ENCODE peak calls at places on chromosomes 6 and 20, in five cellular contexts. One of them, this sample, is unnamed.

GRCh38 chr6:43708857-43709653 is 21.5 kb upstream of the MRPS18A start:
- DNase-seq in kidney glomerular epithelial cell: peak
- DNase-seq in RPMI8226: peak
- DNase-seq in EH: peak
- DNase-seq in adrenal gland: no peak
- DNase-seq in this sample: peak

GRCh38 chr6:52570291-52570700 is 6.6 kb downstream of the TRAM2 start:
- DNase-seq in EH: peak
- DNase-seq in RPMI8226: no peak
- DNase-seq in kidney glomerular epithelial cell: no peak
- DNase-seq in adrenal gland: no peak
- DNase-seq in this sample: no peak

GRCh38 chr20:59806578-59806975 is 126.9 kb downstream of the SYCP2 start:
- DNase-seq in EH: no peak
- DNase-seq in adrenal gland: no peak
- DNase-seq in kidney glomerular epithelial cell: no peak
- DNase-seq in RPMI8226: no peak
- DNase-seq in this sample: no peak

GRCh38 chr20:50590348-50590664 is 80.1 kb downstream of the PTPN1 start:
- DNase-seq in adrenal gland: peak
- DNase-seq in kidney glomerular epithelial cell: no peak
- DNase-seq in RPMI8226: no peak
- DNase-seq in EH: no peak
- DNase-seq in this sample: no peak

GRCh38 chr6:42212442-42212841 is 5.2 kb downstream of the MRPS10 start:
- DNase-seq in EH: no peak
- DNase-seq in adrenal gland: no peak
- DNase-seq in RPMI8226: no peak
- DNase-seq in kidney glomerular epithelial cell: no peak
- DNase-seq in this sample: no peak

GRCh38 chr6:162684961-162685360 is 42.6 kb downstream of the PRKN start:
- DNase-seq in kidney glomerular epithelial cell: no peak
- DNase-seq in EH: no peak
- DNase-seq in RPMI8226: no peak
- DNase-seq in adrenal gland: no peak
- DNase-seq in this sample: peak

GRCh38 chr6:2639876-2640275 is 110.8 kb downstream of the MYLK4 start:
- DNase-seq in adrenal gland: no peak
- DNase-seq in kidney glomerular epithelial cell: no peak
- DNase-seq in EH: no peak
- DNase-seq in RPMI8226: no peak
- DNase-seq in this sample: no peak

GRCh38 chr20:51573576-51574243 is 31.2 kb upstream of the NFATC2 start:
- DNase-seq in kidney glomerular epithelial cell: no peak
- DNase-seq in adrenal gland: no peak
- DNase-seq in RPMI8226: no peak
- DNase-seq in EH: peak
- DNase-seq in this sample: no peak

GRCh38 chr6:20033697-20034407 is 178.4 kb downstream of the MBOAT1 start:
- DNase-seq in EH: no peak
- DNase-seq in kidney glomerular epithelial cell: no peak
- DNase-seq in RPMI8226: no peak
- DNase-seq in adrenal gland: no peak
- DNase-seq in this sample: no peak

GRCh38 chr6:130997061-130997753 is 65.8 kb downstream of the EPB41L2 start:
- DNase-seq in EH: peak
- DNase-seq in adrenal gland: no peak
- DNase-seq in RPMI8226: no peak
- DNase-seq in kidney glomerular epithelial cell: no peak
- DNase-seq in this sample: no peak

GRCh38 chr6:100479180-100480035 is 14.7 kb upstream of the SIM1 start:
- DNase-seq in kidney glomerular epithelial cell: peak
- DNase-seq in RPMI8226: peak
- DNase-seq in adrenal gland: no peak
- DNase-seq in EH: peak
- DNase-seq in this sample: peak